ENCODE peak calls at places on chromosomes 16 and 17, in seven cellular contexts. S is H1, U is mesenchymal stem cell, J is H9, M is neuronal stem cell, P is trophoblast cell, H is mesendoderm. X is an unnamed sample.

GRCh38 chr17:40450175-40450574 is 6.9 kb downstream of the IGFBP4 start:
- DNase-seq in U (no peak), J (peak; percentile 79), H (peak; percentile 80), S (peak; percentile 81), M (no peak), P (peak; percentile 56), X (peak; percentile 45)

GRCh38 chr17:60231691-60232090 is 81.9 kb downstream of the CA4 start:
- DNase-seq in S (no peak), H (no peak), J (no peak), P (no peak), M (peak; percentile 38), U (peak; percentile 11), X (peak; percentile 58)

GRCh38 chr17:10077561-10078299 is 120.7 kb downstream of the GAS7 start:
- DNase-seq in P (peak; percentile 70), S (no peak), M (no peak), H (no peak), J (no peak), U (no peak), X (no peak)

GRCh38 chr16:30886145-30886544 is 7.7 kb downstream of the BCL7C start:
- DNase-seq in U (no peak), M (no peak), P (no peak), H (no peak), S (no peak), J (no peak), X (no peak)

GRCh38 chr17:20948984-20949777 is 93.6 kb downstream of the USP22 start:
- DNase-seq in P (no peak), U (no peak), H (no peak), J (no peak), S (no peak), M (no peak), X (no peak)

GRCh38 chr16:81994485-81994884 is 16.8 kb downstream of the SDR42E1 start:
- DNase-seq in H (peak; percentile 37), S (no peak), J (no peak), U (no peak), M (no peak), P (no peak), X (no peak)

GRCh38 chr16:88566158-88566557 is 4.0 kb upstream of the ZC3H18 start:
- DNase-seq in M (peak; percentile 33), J (no peak), S (no peak), P (no peak), U (peak; percentile 73), H (peak; percentile 69), X (peak; percentile 75)

GRCh38 chr16:89013692-89014455 is 36.9 kb upstream of the CBFA2T3 start:
- DNase-seq in H (no peak), M (no peak), J (no peak), U (no peak), P (no peak), S (no peak), X (no peak)

GRCh38 chr16:56747486-56748045 is 17.6 kb downstream of the NUP93 start:
- DNase-seq in J (no peak), U (peak; percentile 31), M (no peak), S (no peak), H (peak; percentile 56), P (no peak), X (no peak)

GRCh38 chr17:57553991-57554825 is 190.9 kb downstream of the CCDC182 start:
- DNase-seq in P (no peak), M (peak; percentile 86), H (peak; percentile 95), J (peak; percentile 82), S (no peak), U (peak; percentile 94), X (peak; percentile 43)

GRCh38 chr17:2312736-2313135 is 9.0 kb downstream of the SRR start:
- DNase-seq in M (no peak), H (no peak), S (no peak), U (no peak), J (no peak), P (no peak), X (no peak)

GRCh38 chr17:21249086-21249795 is 4.0 kb downstream of the NATD1 start:
- DNase-seq in U (no peak), M (no peak), J (no peak), S (no peak), P (no peak), H (no peak), X (no peak)

GRCh38 chr16:74892574-74893461 is 92.1 kb downstream of the WDR59 start:
- DNase-seq in J (no peak), U (no peak), S (no peak), H (no peak), P (no peak), M (no peak), X (no peak)

GRCh38 chr17:74094651-74095050 is 108.8 kb upstream of the RPL38 start:
- DNase-seq in P (no peak), J (no peak), M (no peak), U (no peak), S (no peak), H (no peak), X (no peak)

GRCh38 chr17:72510454-72511016 is 389.7 kb downstream of the SOX9 start:
- DNase-seq in M (no peak), P (no peak), H (no peak), J (no peak), S (no peak), U (no peak), X (peak; percentile 27)

GRCh38 chr17:76266244-76266938 is 1.2 kb downstream of the UBALD2 start:
- DNase-seq in H (peak; percentile 79), M (no peak), P (no peak), S (no peak), J (no peak), U (peak; percentile 58), X (peak; percentile 30)

GRCh38 chr17:50195196-50195865 is 6.1 kb downstream of the COL1A1 start:
- DNase-seq in H (no peak), P (no peak), J (no peak), M (no peak), S (no peak), U (peak; percentile 45), X (peak; percentile 74)

GRCh38 chr17:78525511-78526160 is 51.6 kb downstream of the DNAH17 start:
- DNase-seq in J (no peak), P (no peak), U (no peak), M (no peak), S (no peak), H (no peak), X (no peak)

GRCh38 chr17:18059283-18059682 is 20.1 kb downstream of the GID4 start:
- DNase-seq in J (no peak), P (no peak), H (no peak), M (no peak), S (no peak), U (no peak), X (no peak)

GRCh38 chr17:12691173-12691572 is 25.5 kb downstream of the MYOCD start:
- DNase-seq in P (no peak), M (no peak), U (peak; percentile 32), H (no peak), S (no peak), J (no peak), X (peak; percentile 53)

GRCh38 chr16:88599092-88599733 is 29.0 kb downstream of the ZC3H18 start:
- DNase-seq in S (no peak), J (no peak), H (no peak), M (no peak), P (peak; percentile 9), U (no peak), X (no peak)

GRCh38 chr17:35011671-35012216 is 31.4 kb downstream of the LIG3 start:
- DNase-seq in J (no peak), S (no peak), P (no peak), H (no peak), M (no peak), U (no peak), X (peak; percentile 11)
- H3K4ac ChIP-seq in J (no peak overlapping the region), S (no peak overlapping the region), P (no peak overlapping the region), H (no peak overlapping the region), M (no peak overlapping the region), U (no peak overlapping the region), X (no peak overlapping the region)

GRCh38 chr16:12764813-12765212 is 38.9 kb downstream of the CPPED1 start:
- DNase-seq in J (no peak), H (no peak), P (no peak), M (no peak), S (no peak), U (no peak), X (no peak)
- H3K4ac ChIP-seq in J (no peak overlapping the region), H (no peak overlapping the region), P (no peak overlapping the region), M (no peak overlapping the region), S (no peak overlapping the region), U (no peak overlapping the region), X (no peak overlapping the region)

GRCh38 chr17:953767-954166 is 25.8 kb downstream of the NXN start:
- DNase-seq in J (no peak), P (no peak), S (no peak), U (no peak), H (no peak), M (no peak), X (no peak)

GRCh38 chr17:948284-948852 is 31.2 kb downstream of the NXN start:
- DNase-seq in P (no peak), M (no peak), J (peak; percentile 87), H (peak; percentile 71), S (no peak), U (peak; percentile 41), X (no peak)

GRCh38 chr17:949623-950338 is 29.8 kb downstream of the NXN start:
- DNase-seq in U (no peak), J (peak; percentile 86), H (peak; percentile 95), S (no peak), M (peak; percentile 70), P (no peak), X (no peak)

GRCh38 chr17:954431-955164 is 25.0 kb downstream of the NXN start:
- DNase-seq in J (peak; percentile 68), M (no peak), H (no peak), P (no peak), U (peak; percentile 99), S (no peak), X (peak; percentile 95)

DNA sequence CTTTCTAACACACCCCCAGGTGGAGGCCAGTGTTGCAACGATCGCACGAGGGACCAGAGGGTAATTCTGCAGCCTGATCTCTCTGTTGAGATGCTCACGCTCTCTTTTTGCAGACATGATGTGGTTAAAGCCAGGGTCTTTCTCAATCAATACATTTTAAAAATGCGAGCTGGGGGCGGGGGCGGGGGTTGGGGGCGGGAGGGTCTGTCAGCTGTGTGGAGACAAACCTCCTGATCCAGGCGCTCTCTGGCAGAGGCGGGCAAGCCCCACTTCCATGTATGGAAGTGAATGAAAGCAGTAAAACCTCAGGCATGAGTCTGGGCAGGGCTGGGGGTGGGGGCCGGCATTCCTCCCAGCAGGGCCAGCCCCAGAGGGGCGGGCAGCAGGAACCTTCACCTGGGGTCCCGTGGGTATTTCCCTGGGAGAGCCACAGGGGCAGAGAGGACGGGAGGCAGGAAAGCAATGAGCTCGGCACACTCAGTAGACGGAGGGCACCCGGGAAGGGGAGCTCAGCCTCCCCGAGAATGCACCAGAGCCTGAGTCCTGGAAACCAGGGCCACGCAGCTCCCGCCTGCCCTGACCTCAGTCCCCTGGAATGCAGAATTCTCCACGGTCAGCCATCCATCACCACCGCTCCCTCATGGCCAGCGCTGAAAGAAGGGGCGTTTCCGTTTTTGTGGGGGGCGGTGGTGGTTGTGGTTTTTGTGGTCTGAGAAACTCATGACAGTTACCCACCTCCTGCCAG is 28.0 kb downstream of the NXN start:
- DNase-seq in U (peak; percentile 94), H (peak; percentile 96), S (peak; percentile 77), J (peak; percentile 94), M (peak; percentile 67), P (no peak), X (peak; percentile 89)
- H3K4ac ChIP-seq in U (peak overlapping the region; percentile 47), H (peak overlapping the region; percentile 63), S (no peak overlapping the region), J (peak overlapping the region; percentile 59), M (no peak overlapping the region), P (peak overlapping the region; percentile 28), X (peak overlapping the region; percentile 98)

GRCh38 chr16:615122-615521 is 15.7 kb upstream of the WFIKKN1 start:
- DNase-seq in P (no peak), J (no peak), U (no peak), S (no peak), H (no peak), M (no peak), X (no peak)
- H3K4ac ChIP-seq in P (no peak overlapping the region), J (no peak overlapping the region), U (no peak overlapping the region), S (no peak overlapping the region), H (no peak overlapping the region), M (no peak overlapping the region), X (no peak overlapping the region)